ENCODE peak calls at places on chromosome 13, in four cellular contexts. X is trophoblast cell, U is H9, N is H1. F is an unnamed sample. For H3K79me2, the result is how much of the 10 kb centered on the place peaks cover.

GRCh38 chr13:76965759-76966421 is 17.6 kb downstream of the ACOD1 start:
- DNase-seq in X (peak), U (no peak), N (no peak), F (no peak)

GRCh38 chr13:39612023-39612637 is 9.1 kb upstream of the LHFPL6 start:
- DNase-seq in X (peak), U (peak), N (no peak), F (peak)

GRCh38 chr13:98142427-98143156 is at the start of gene FARP1:
- DNase-seq in U (peak), N (no peak), X (peak), F (peak)

GRCh38 chr13:97971519-97971918 is 18.0 kb downstream of the IPO5 start:
- DNase-seq in U (no peak), X (no peak), N (no peak), F (no peak)

GRCh38 chr13:19151581-19152263 is 29.9 kb downstream of the TUBA3C start:
- DNase-seq in N (no peak), U (no peak), X (no peak), F (no peak)

GRCh38 chr13:78326608-78327007 is 276.7 kb downstream of the POU4F1 start:
- DNase-seq in X (no peak), U (no peak), N (no peak), F (no peak)

GRCh38 chr13:111482806-111483620 is 162.6 kb downstream of the TEX29 start:
- DNase-seq in N (no peak), X (no peak), U (no peak), F (no peak)

GRCh38 chr13:76825415-76825814 is 60.8 kb downstream of the KCTD12 start:
- DNase-seq in U (no peak), X (no peak), N (no peak), F (no peak)

GRCh38 chr13:47858678-47859050 is 142.4 kb downstream of the SUCLA2 start:
- DNase-seq in N (no peak), X (peak), U (no peak), F (no peak)

GRCh38 chr13:39106216-39106995 is 68.2 kb downstream of the NHLRC3 start:
- DNase-seq in N (no peak), U (no peak), X (no peak), F (no peak)

GRCh38 chr13:49219647-49220034 is 497 bp upstream of the MLNR start:
- DNase-seq in U (peak), X (no peak), N (no peak), F (no peak)

GRCh38 chr13:40145139-40145538 is 489.7 kb downstream of the COG6 start:
- DNase-seq in U (no peak), X (no peak), N (no peak), F (no peak)

DNA sequence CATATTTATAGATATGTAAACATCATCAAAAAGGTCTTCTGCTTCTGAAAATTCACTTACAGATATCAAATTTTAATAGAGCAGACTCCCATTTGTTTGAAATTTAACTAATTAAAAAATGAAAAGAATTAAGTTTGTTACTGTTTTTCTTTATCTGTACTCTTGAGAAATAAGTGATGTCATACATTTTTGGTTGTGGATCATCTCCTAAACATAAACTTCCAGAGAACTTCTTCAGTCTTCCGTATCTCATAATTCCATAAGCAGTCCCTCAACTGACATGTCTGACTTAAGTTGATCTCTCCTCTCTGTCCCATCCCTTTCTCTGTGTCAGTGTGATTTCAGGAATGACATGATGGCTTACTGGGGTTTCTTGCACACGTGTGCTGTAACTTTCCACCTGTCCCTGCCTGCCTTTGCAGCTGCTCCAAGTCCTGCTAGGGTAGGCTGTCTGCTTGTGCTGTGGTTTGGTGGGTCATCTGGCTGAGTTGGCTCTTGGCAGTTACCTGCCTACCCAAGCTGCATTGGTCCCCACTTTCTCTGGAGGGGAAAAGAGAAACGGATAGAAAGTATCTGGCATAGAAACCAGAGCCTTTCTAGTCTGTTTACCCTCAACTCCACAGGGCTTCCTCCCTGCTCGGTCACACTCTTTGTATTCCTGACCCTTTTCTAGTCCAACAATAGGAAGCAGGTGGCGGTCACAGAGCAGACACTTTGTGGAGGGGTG is 127.1 kb downstream of the GGACT start:
- DNase-seq in X (no peak), N (no peak), U (no peak), F (peak)
- H3K4ac ChIP-seq in X (no peak), N (no peak), U (no peak), F (no peak)

GRCh38 chr13:79662882-79663281 is 181.9 kb downstream of the NDFIP2 start:
- DNase-seq in X (no peak), N (no peak), U (no peak), F (peak)

GRCh38 chr13:79663977-79664636 is 183.2 kb downstream of the NDFIP2 start:
- DNase-seq in U (no peak), N (no peak), X (no peak), F (no peak)

GRCh38 chr13:79659161-79659560 is 178.2 kb downstream of the NDFIP2 start:
- DNase-seq in U (no peak), N (no peak), X (no peak), F (peak)

GRCh38 chr13:79660361-79660760 is 179.4 kb downstream of the NDFIP2 start:
- DNase-seq in U (no peak), N (no peak), X (no peak), F (no peak)

DNA sequence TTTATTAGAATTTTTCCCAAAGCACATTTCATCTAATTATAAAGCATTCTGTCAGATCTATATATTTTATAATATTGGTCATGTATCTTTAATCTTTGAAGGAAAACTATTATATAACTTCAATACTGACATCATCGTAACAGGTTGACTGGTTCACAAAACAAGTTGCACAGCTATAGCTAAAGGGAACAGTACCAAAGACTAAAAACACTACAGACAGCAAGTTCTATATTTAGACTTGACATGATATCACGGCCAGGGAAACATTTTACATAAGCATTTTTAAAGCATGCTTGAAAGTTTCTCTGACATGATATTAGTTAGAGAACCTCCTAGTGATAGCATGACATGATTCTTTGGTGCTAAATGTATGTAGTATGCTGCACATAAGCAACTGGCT is 182.5 kb downstream of the NDFIP2 start:
- DNase-seq in U (no peak), X (no peak), N (no peak), F (no peak)
- H3K4me2 ChIP-seq in U (no peak), X (no peak), N (no peak), F (no peak)

GRCh38 chr13:51380269-51380668 is 40.8 kb downstream of the SERPINE3 start:
- DNase-seq in X (no peak), U (no peak), N (no peak), F (no peak)

GRCh38 chr13:51385114-51385513 is 45.6 kb downstream of the SERPINE3 start:
- DNase-seq in U (no peak), N (no peak), X (no peak), F (no peak)
- H3K79me2 ChIP-seq in U (under half), N (under half), X (under half), F (under half)

GRCh38 chr13:45207319-45207718 is 6.5 kb upstream of the KCTD4 start:
- DNase-seq in X (no peak), U (no peak), N (no peak), F (no peak)

GRCh38 chr13:45209229-45209628 is 8.4 kb upstream of the KCTD4 start:
- DNase-seq in U (no peak), X (peak), N (no peak), F (no peak)

GRCh38 chr13:45205124-45205523 is 4.3 kb upstream of the KCTD4 start:
- DNase-seq in X (no peak), N (no peak), U (no peak), F (no peak)

GRCh38 chr13:45206340-45206739 is 5.5 kb upstream of the KCTD4 start:
- DNase-seq in X (peak), U (no peak), N (no peak), F (no peak)

DNA sequence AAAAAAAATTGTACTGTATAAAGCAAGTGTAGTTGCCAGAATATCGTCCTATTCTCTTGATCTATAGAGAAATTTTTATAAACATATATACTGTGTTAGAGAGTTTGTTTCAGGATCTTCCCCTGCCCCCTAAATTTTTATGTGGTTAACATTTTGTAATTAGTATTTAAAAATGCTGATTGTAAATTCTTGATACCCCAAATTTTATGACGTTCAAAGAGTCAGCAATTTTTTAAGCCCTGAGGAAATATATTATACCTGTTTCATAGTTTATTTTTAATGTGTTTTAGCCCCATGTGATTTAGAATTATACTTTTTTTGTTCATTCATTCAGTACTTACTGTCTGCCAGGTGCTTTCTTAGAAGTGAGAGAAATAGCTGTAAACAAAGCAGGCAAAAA is 7.3 kb upstream of the KCTD4 start:
- DNase-seq in X (no peak), N (no peak), U (no peak), F (no peak)
- H3K4ac ChIP-seq in X (no peak), N (no peak), U (no peak), F (no peak)

DNA sequence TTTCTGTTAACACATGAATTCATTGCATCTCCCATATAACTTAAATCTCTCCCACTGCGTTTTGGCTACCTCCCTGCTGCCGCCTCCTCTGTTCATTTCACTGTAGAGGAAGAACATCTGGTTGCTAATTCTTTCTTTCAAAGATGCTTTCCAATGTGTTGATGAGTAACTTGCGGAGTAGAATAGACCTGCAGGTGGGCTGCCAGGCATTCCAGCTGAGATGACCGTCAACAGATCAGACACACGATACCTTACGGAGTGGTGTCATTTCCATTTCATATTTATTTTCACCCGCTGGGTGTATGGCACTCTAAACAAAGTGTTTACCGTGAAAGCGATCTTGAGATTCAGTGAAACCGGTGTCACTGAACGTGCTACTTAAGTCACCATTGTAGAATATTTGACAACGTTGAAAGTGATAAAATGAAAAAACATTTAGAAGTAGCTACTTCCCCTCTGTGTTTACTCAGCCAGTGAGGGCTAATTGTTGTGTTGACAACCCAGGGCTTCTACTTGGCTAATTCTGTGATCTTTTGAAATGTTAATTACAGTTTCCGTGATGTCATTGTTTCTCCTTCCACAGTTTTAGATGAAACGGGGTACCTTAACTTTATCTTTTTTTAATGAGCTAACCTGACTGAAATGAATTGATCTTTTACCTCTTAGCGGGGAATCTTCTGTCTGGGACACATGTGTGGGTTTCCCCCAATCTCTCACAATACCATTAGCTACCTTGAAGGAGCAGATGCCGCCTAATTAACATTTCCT is 228.5 kb upstream of the ARGLU1 start:
- DNase-seq in N (peak), X (peak), U (peak), F (peak)
- H3K4me2 ChIP-seq in N (peak), X (peak), U (peak), F (peak)

F was measured in mesendoderm.